ENCODE peak calls at places on chromosomes 5 and 9, in four cellular contexts. O is fibroblast of lung; B is CD4-positive, CD25-positive, alpha-beta regulatory T cell; H is HuH-7. I is an unnamed sample.

GRCh38 chr5:91742504-91742903 is 359.4 kb upstream of the ARRDC3 start:
- DNase-seq in O (no peak), B (no peak), H (no peak), I (no peak)

GRCh38 chr5:59583151-59583809 is 310.2 kb downstream of the PDE4D start:
- DNase-seq in O (peak), B (no peak), H (no peak), I (peak)

GRCh38 chr9:116644099-116644688 is 42.9 kb upstream of the TRIM32 start:
- DNase-seq in O (peak), B (no peak), H (no peak), I (no peak)

GRCh38 chr9:114643001-114643400 is 14.6 kb downstream of the TEX53 start:
- DNase-seq in O (no peak), B (no peak), H (no peak), I (no peak)

GRCh38 chr5:39498247-39498952 is 73.6 kb upstream of the DAB2 start:
- DNase-seq in O (peak), B (no peak), H (no peak), I (peak)

GRCh38 chr5:83653669-83654068 is 67.0 kb downstream of the HAPLN1 start:
- DNase-seq in O (no peak), B (no peak), H (no peak), I (no peak)

GRCh38 chr9:35267716-35268115 is 105.9 kb downstream of the UNC13B start:
- DNase-seq in O (no peak), B (no peak), H (no peak), I (no peak)

GRCh38 chr5:18003312-18003711 is 369.1 kb downstream of the TAF11L14 start:
- DNase-seq in O (no peak), B (no peak), H (no peak), I (no peak)

GRCh38 chr5:180977852-180978251 is 10.8 kb upstream of the BTNL3 start:
- DNase-seq in O (no peak), B (no peak), H (no peak), I (no peak)

GRCh38 chr5:170865622-170866021 is 3.8 kb downstream of the RANBP17 start:
- DNase-seq in O (no peak), B (no peak), H (no peak), I (no peak)

GRCh38 chr9:95516736-95517558 is at the start of gene PTCH1:
- DNase-seq in O (peak), B (no peak), H (peak), I (peak)

GRCh38 chr9:113511047-113511521 is 47.6 kb downstream of the RGS3 start:
- DNase-seq in O (no peak), B (no peak), H (no peak), I (no peak)

GRCh38 chr9:135404451-135405144 is 75.0 kb upstream of the PPP1R26 start:
- DNase-seq in O (no peak), B (no peak), H (no peak), I (no peak)

GRCh38 chr9:129204840-129205239 is 26.8 kb upstream of the IER5L start:
- DNase-seq in O (no peak), B (no peak), H (no peak), I (no peak)

GRCh38 chr5:150507283-150508020 is 479 bp upstream of the NDST1 start:
- DNase-seq in O (no peak), B (no peak), H (no peak), I (no peak)

GRCh38 chr5:149621415-149622098 is 40.3 kb downstream of the ARHGEF37 start:
- DNase-seq in O (no peak), B (no peak), H (no peak), I (no peak)

GRCh38 chr5:56329652-56330051 is 96.5 kb upstream of the ANKRD55 start:
- DNase-seq in O (no peak), B (no peak), H (no peak), I (no peak)

GRCh38 chr5:115472601-115473000 is 72.0 kb downstream of the FEM1C start:
- DNase-seq in O (no peak), B (no peak), H (no peak), I (no peak)

GRCh38 chr5:174177531-174177930 is 132.0 kb downstream of the NSG2 start:
- DNase-seq in O (no peak), B (no peak), H (no peak), I (no peak)

GRCh38 chr9:90921104-90921503 is 119.5 kb downstream of the SYK start:
- DNase-seq in O (no peak), B (no peak), H (no peak), I (no peak)

GRCh38 chr9:26954050-26954508 is 2.1 kb upstream of the IFT74 start:
- DNase-seq in O (peak), B (no peak), H (no peak), I (no peak)

GRCh38 chr9:68777070-68777763 is 72.2 kb downstream of the PIP5K1B start:
- DNase-seq in O (no peak), B (no peak), H (no peak), I (no peak)

GRCh38 chr9:3906437-3907213 is 380.8 kb upstream of the RFX3 start:
- DNase-seq in O (peak), B (no peak), H (no peak), I (peak)

GRCh38 chr9:17813798-17814197 is 234.9 kb downstream of the SH3GL2 start:
- DNase-seq in O (no peak), B (no peak), H (no peak), I (no peak)

GRCh38 chr9:136599811-136600660 is 54.2 kb upstream of the NOTCH1 start:
- DNase-seq in O (no peak), B (no peak), H (no peak), I (no peak)

GRCh38 chr9:92970467-92970923 is 23.2 kb downstream of the FGD3 start:
- DNase-seq in O (no peak), B (no peak), H (no peak), I (no peak)

GRCh38 chr5:111266491-111266890 is 42.3 kb downstream of the CAMK4 start:
- DNase-seq in O (no peak), B (no peak), H (no peak), I (no peak)